ENCODE peak calls at places on chromosomes 11 and 22, in eight cellular contexts. A is upper lobe of right lung, B is ureter, U is hypothalamus, J is naive B cell, H is T-helper 17 cell, T is myocyte, N is foreskin fibroblast. K is an unnamed sample.
A peak's percentile ranks its signal among the peaks of the same experiment; 100 is the strongest.

GRCh38 chr11:72405009-72405408 is 29.3 kb downstream of the CLPB start:
- DNase-seq in U (no peak), J (peak; percentile 9), N (no peak), A (no peak), B (no peak), T (no peak), H (no peak), K (no peak)

GRCh38 chr11:27468209-27468608 is 4.4 kb downstream of the LGR4 start:
- DNase-seq in J (no peak), A (no peak), B (no peak), T (no peak), U (no peak), N (peak; percentile 74), H (no peak), K (no peak)

GRCh38 chr22:43820671-43821305 is 8.7 kb upstream of the EFCAB6 start:
- DNase-seq in H (no peak), U (no peak), J (no peak), A (no peak), T (no peak), N (no peak), B (no peak), K (no peak)

GRCh38 chr22:43838161-43838560 is 24.2 kb downstream of the SULT4A1 start:
- DNase-seq in A (no peak), N (no peak), J (no peak), H (no peak), T (peak; percentile 40), U (no peak), B (no peak), K (no peak)

GRCh38 chr22:23137905-23138520 is 3.8 kb downstream of the RSPH14 start:
- DNase-seq in T (peak; percentile 32), J (peak; percentile 87), H (no peak), N (no peak), U (no peak), A (no peak), B (no peak), K (no peak)

GRCh38 chr11:132866783-132867545 is 665.3 kb downstream of the OPCML start:
- DNase-seq in H (no peak), B (no peak), N (no peak), U (no peak), A (no peak), J (no peak), T (no peak), K (no peak)

GRCh38 chr22:26797910-26798309 is 140.5 kb downstream of the MIAT start:
- DNase-seq in U (no peak), A (no peak), H (no peak), J (no peak), T (peak; percentile 6), N (no peak), B (no peak), K (no peak)

GRCh38 chr11:35045219-35045819 is 93.7 kb upstream of the CD44 start:
- DNase-seq in T (no peak), U (no peak), J (peak; percentile 90), N (no peak), A (no peak), H (peak; percentile 69), B (no peak), K (no peak)

GRCh38 chr11:108593910-108594434 is 404 bp upstream of the EXPH5 start:
- DNase-seq in N (no peak), B (no peak), U (no peak), J (no peak), T (no peak), A (no peak), H (no peak), K (no peak)

GRCh38 chr11:62449451-62449851 is 30.6 kb downstream of the SCGB1A1 start:
- DNase-seq in T (peak; percentile 38), U (no peak), B (no peak), N (no peak), H (no peak), J (no peak), A (no peak), K (no peak)

GRCh38 chr11:75453916-75454655 is 21.1 kb upstream of the KLHL35 start:
- DNase-seq in N (no peak), B (no peak), T (peak; percentile 45), A (no peak), U (no peak), J (no peak), H (no peak), K (no peak)

GRCh38 chr11:94708176-94708575 is 60.0 kb upstream of the AMOTL1 start:
- DNase-seq in N (no peak), H (no peak), T (no peak), A (no peak), J (no peak), U (no peak), B (no peak), K (no peak)

GRCh38 chr11:76910620-76911414 is 50.1 kb downstream of the ACER3 start:
- DNase-seq in N (peak; percentile 5), J (no peak), H (no peak), U (no peak), T (no peak), A (no peak), B (peak; percentile 51), K (peak; percentile 65)